ENCODE peak calls at places on chromosomes 3 and 15, in seven cellular contexts. One of them, this sample, is unnamed.
A peak's percentile ranks its signal among the peaks of the same experiment; 100 is the strongest.

GRCh38 chr3:41267975-41268640 is 68.8 kb downstream of the CTNNB1 start:
- DNase-seq in adrenal gland: no peak
- DNase-seq in small intestine: no peak
- DNase-seq in mesendoderm: peak; percentile 33
- DNase-seq in thoracic aorta: no peak
- DNase-seq in aorta: no peak
- DNase-seq in endothelial cell of umbilical vein: peak; percentile 61
- DNase-seq in this sample: no peak

GRCh38 chr3:86958534-86958933 is 32.4 kb downstream of the VGLL3 start:
- DNase-seq in aorta: no peak
- DNase-seq in small intestine: no peak
- DNase-seq in mesendoderm: peak; percentile 84
- DNase-seq in endothelial cell of umbilical vein: no peak
- DNase-seq in thoracic aorta: no peak
- DNase-seq in adrenal gland: no peak
- DNase-seq in this sample: no peak

GRCh38 chr3:188051801-188052228 is 102.1 kb upstream of the LPP start:
- DNase-seq in thoracic aorta: peak; percentile 38
- DNase-seq in endothelial cell of umbilical vein: no peak
- DNase-seq in mesendoderm: no peak
- DNase-seq in aorta: peak; percentile 86
- DNase-seq in small intestine: no peak
- DNase-seq in adrenal gland: peak; percentile 91
- DNase-seq in this sample: no peak

GRCh38 chr3:111801697-111802655 is 57.1 kb upstream of the PHLDB2 start:
- DNase-seq in thoracic aorta: no peak
- DNase-seq in adrenal gland: peak; percentile 56
- DNase-seq in endothelial cell of umbilical vein: peak; percentile 58
- DNase-seq in aorta: no peak
- DNase-seq in mesendoderm: no peak
- DNase-seq in small intestine: peak; percentile 13
- DNase-seq in this sample: no peak

GRCh38 chr3:131260525-131260924 is 121.0 kb upstream of the NUDT16 start:
- DNase-seq in small intestine: no peak
- DNase-seq in endothelial cell of umbilical vein: no peak
- DNase-seq in thoracic aorta: no peak
- DNase-seq in aorta: no peak
- DNase-seq in mesendoderm: no peak
- DNase-seq in adrenal gland: no peak
- DNase-seq in this sample: no peak

GRCh38 chr15:64630403-64631107 is 144.8 kb downstream of the RBPMS2 start:
- DNase-seq in mesendoderm: peak; percentile 60
- DNase-seq in endothelial cell of umbilical vein: no peak
- DNase-seq in thoracic aorta: no peak
- DNase-seq in small intestine: no peak
- DNase-seq in aorta: no peak
- DNase-seq in adrenal gland: no peak
- DNase-seq in this sample: no peak

GRCh38 chr3:183489455-183490210 is 61.2 kb upstream of the MCF2L2 start:
- DNase-seq in mesendoderm: no peak
- DNase-seq in small intestine: no peak
- DNase-seq in aorta: no peak
- DNase-seq in thoracic aorta: no peak
- DNase-seq in adrenal gland: no peak
- DNase-seq in endothelial cell of umbilical vein: no peak
- DNase-seq in this sample: no peak

GRCh38 chr3:157176108-157176507 is 16.2 kb upstream of the CCNL1 start:
- DNase-seq in thoracic aorta: no peak
- DNase-seq in endothelial cell of umbilical vein: peak; percentile 43
- DNase-seq in small intestine: no peak
- DNase-seq in aorta: no peak
- DNase-seq in mesendoderm: no peak
- DNase-seq in adrenal gland: no peak
- DNase-seq in this sample: no peak

GRCh38 chr3:132987396-132987795 is 50.8 kb upstream of the TMEM108 start:
- DNase-seq in adrenal gland: no peak
- DNase-seq in mesendoderm: no peak
- DNase-seq in small intestine: no peak
- DNase-seq in endothelial cell of umbilical vein: no peak
- DNase-seq in aorta: no peak
- DNase-seq in thoracic aorta: no peak
- DNase-seq in this sample: no peak

GRCh38 chr3:141853146-141853690 is 23.2 kb upstream of the ATP1B3 start:
- DNase-seq in mesendoderm: no peak
- DNase-seq in thoracic aorta: no peak
- DNase-seq in aorta: no peak
- DNase-seq in adrenal gland: no peak
- DNase-seq in small intestine: peak; percentile 32
- DNase-seq in endothelial cell of umbilical vein: peak; percentile 34
- DNase-seq in this sample: no peak

GRCh38 chr15:84826369-84826823 is 9.2 kb downstream of the ALPK3 start:
- DNase-seq in mesendoderm: peak; percentile 79
- DNase-seq in thoracic aorta: no peak
- DNase-seq in endothelial cell of umbilical vein: no peak
- DNase-seq in aorta: no peak
- DNase-seq in small intestine: peak; percentile 69
- DNase-seq in adrenal gland: no peak
- DNase-seq in this sample: no peak

GRCh38 chr3:13073042-13073906 is at the start of gene IQSEC1:
- DNase-seq in small intestine: peak; percentile 8
- DNase-seq in aorta: peak; percentile 92
- DNase-seq in mesendoderm: peak; percentile 78
- DNase-seq in thoracic aorta: no peak
- DNase-seq in endothelial cell of umbilical vein: no peak
- DNase-seq in adrenal gland: peak; percentile 82
- DNase-seq in this sample: peak; percentile 65

GRCh38 chr3:36714343-36714742 is 50.0 kb downstream of the DCLK3 start:
- DNase-seq in adrenal gland: no peak
- DNase-seq in aorta: no peak
- DNase-seq in mesendoderm: no peak
- DNase-seq in endothelial cell of umbilical vein: no peak
- DNase-seq in thoracic aorta: no peak
- DNase-seq in small intestine: no peak
- DNase-seq in this sample: no peak

GRCh38 chr3:142077155-142077858 is 72.0 kb downstream of the TFDP2 start:
- DNase-seq in endothelial cell of umbilical vein: no peak
- DNase-seq in mesendoderm: no peak
- DNase-seq in small intestine: peak; percentile 79
- DNase-seq in thoracic aorta: no peak
- DNase-seq in adrenal gland: no peak
- DNase-seq in aorta: no peak
- DNase-seq in this sample: no peak

GRCh38 chr3:15339786-15340215 is 7.4 kb upstream of the SH3BP5 start:
- DNase-seq in endothelial cell of umbilical vein: peak; percentile 66
- DNase-seq in aorta: no peak
- DNase-seq in small intestine: no peak
- DNase-seq in adrenal gland: no peak
- DNase-seq in mesendoderm: no peak
- DNase-seq in thoracic aorta: no peak
- DNase-seq in this sample: no peak

GRCh38 chr3:188507244-188507720 is 353.3 kb downstream of the LPP start:
- DNase-seq in endothelial cell of umbilical vein: peak; percentile 83
- DNase-seq in small intestine: no peak
- DNase-seq in thoracic aorta: no peak
- DNase-seq in adrenal gland: no peak
- DNase-seq in mesendoderm: peak; percentile 23
- DNase-seq in aorta: no peak
- DNase-seq in this sample: peak; percentile 44

GRCh38 chr3:13420817-13421755 is 964 bp upstream of the NUP210 start:
- DNase-seq in mesendoderm: no peak
- DNase-seq in small intestine: peak; percentile 27
- DNase-seq in adrenal gland: no peak
- DNase-seq in thoracic aorta: no peak
- DNase-seq in aorta: no peak
- DNase-seq in endothelial cell of umbilical vein: no peak
- DNase-seq in this sample: peak; percentile 74

GRCh38 chr3:176521531-176522175 is 675.6 kb downstream of the TBL1XR1 start:
- DNase-seq in mesendoderm: peak; percentile 66
- DNase-seq in aorta: no peak
- DNase-seq in adrenal gland: no peak
- DNase-seq in endothelial cell of umbilical vein: peak; percentile 4
- DNase-seq in small intestine: no peak
- DNase-seq in thoracic aorta: no peak
- DNase-seq in this sample: no peak

GRCh38 chr15:77497108-77497737 is 76.5 kb downstream of the HMG20A start:
- DNase-seq in small intestine: no peak
- DNase-seq in mesendoderm: peak; percentile 80
- DNase-seq in endothelial cell of umbilical vein: no peak
- DNase-seq in thoracic aorta: no peak
- DNase-seq in aorta: peak; percentile 85
- DNase-seq in adrenal gland: peak; percentile 70
- DNase-seq in this sample: no peak

GRCh38 chr3:183318846-183319770 is 66.1 kb downstream of the B3GNT5 start:
- DNase-seq in small intestine: peak; percentile 26
- DNase-seq in aorta: no peak
- DNase-seq in endothelial cell of umbilical vein: no peak
- DNase-seq in mesendoderm: no peak
- DNase-seq in adrenal gland: no peak
- DNase-seq in thoracic aorta: no peak
- DNase-seq in this sample: no peak

GRCh38 chr3:50242778-50243551 is 7.0 kb downstream of the GNAI2 start:
- DNase-seq in adrenal gland: peak; percentile 81
- DNase-seq in aorta: peak; percentile 85
- DNase-seq in endothelial cell of umbilical vein: peak; percentile 93
- DNase-seq in mesendoderm: no peak
- DNase-seq in small intestine: no peak
- DNase-seq in thoracic aorta: no peak
- DNase-seq in this sample: peak; percentile 90

GRCh38 chr3:8524656-8525399 is 23.2 kb downstream of the LMCD1 start:
- DNase-seq in small intestine: no peak
- DNase-seq in endothelial cell of umbilical vein: no peak
- DNase-seq in aorta: no peak
- DNase-seq in thoracic aorta: no peak
- DNase-seq in adrenal gland: no peak
- DNase-seq in mesendoderm: no peak
- DNase-seq in this sample: no peak

GRCh38 chr3:8523041-8523440 is 21.4 kb downstream of the LMCD1 start:
- DNase-seq in mesendoderm: no peak
- DNase-seq in adrenal gland: no peak
- DNase-seq in endothelial cell of umbilical vein: no peak
- DNase-seq in thoracic aorta: no peak
- DNase-seq in small intestine: no peak
- DNase-seq in aorta: no peak
- DNase-seq in this sample: no peak

GRCh38 chr3:8529197-8529637 is 27.6 kb downstream of the LMCD1 start:
- DNase-seq in adrenal gland: no peak
- DNase-seq in aorta: no peak
- DNase-seq in small intestine: peak; percentile 57
- DNase-seq in thoracic aorta: no peak
- DNase-seq in mesendoderm: peak; percentile 15
- DNase-seq in endothelial cell of umbilical vein: peak; percentile 61
- DNase-seq in this sample: no peak

GRCh38 chr3:8524249-8524648 is 22.6 kb downstream of the LMCD1 start:
- DNase-seq in endothelial cell of umbilical vein: peak; percentile 41
- DNase-seq in small intestine: no peak
- DNase-seq in thoracic aorta: no peak
- DNase-seq in aorta: no peak
- DNase-seq in mesendoderm: no peak
- DNase-seq in adrenal gland: no peak
- DNase-seq in this sample: no peak

GRCh38 chr3:8525893-8526292 is 24.3 kb downstream of the LMCD1 start:
- DNase-seq in thoracic aorta: no peak
- DNase-seq in mesendoderm: no peak
- DNase-seq in adrenal gland: no peak
- DNase-seq in endothelial cell of umbilical vein: no peak
- DNase-seq in small intestine: no peak
- DNase-seq in aorta: no peak
- DNase-seq in this sample: no peak
- H3K4me1 ChIP-seq in thoracic aorta: peaks cover 80% of the 10 kb centered on the region
- H3K4me1 ChIP-seq in mesendoderm: no peaks in the 10 kb centered on the region
- H3K4me1 ChIP-seq in adrenal gland: peaks cover 17% of the 10 kb centered on the region
- H3K4me1 ChIP-seq in endothelial cell of umbilical vein: peaks cover 23% of the 10 kb centered on the region
- H3K4me1 ChIP-seq in small intestine: peaks cover 10% of the 10 kb centered on the region
- H3K4me1 ChIP-seq in aorta: peaks cover 14% of the 10 kb centered on the region
- H3K4me1 ChIP-seq in this sample: peaks cover 77% of the 10 kb centered on the region

DNA sequence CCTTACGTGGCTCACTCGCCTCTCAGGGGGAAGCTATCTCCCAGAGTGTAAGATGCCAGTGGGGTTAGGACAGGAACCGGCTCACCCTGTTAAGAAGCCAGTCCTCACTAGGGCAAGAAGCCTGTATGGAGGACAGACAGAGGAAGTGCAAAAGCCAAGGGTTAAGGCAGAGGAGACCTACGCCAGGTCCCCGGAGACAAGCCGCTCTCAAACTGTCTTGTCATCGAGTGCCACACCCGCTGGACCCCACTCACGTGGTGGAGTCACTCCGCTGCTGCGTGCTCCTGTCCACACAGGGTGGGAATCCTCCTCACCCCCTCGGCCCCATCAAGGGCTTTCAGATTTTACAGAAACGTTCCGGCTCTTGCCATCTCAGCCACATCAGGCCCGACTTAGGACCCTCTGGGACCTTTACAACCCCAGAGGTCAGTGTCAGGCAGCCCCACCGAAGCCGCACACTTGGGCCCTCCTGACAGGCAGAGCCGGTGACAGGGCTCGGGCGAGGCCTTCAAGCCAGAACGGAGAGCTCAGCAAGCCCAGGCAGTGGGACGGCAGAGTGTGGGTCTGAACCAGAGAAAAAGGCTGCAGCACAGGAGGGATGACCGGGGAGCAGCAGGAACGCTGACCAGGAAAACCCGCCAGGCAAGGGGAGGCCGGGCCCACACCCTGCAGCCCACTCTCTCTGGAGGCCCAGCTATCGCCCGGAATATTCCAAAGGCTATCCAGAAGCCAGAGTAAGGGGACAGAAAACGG is 61.7 kb downstream of the XXYLT1 start:
- DNase-seq in aorta: no peak
- DNase-seq in endothelial cell of umbilical vein: no peak
- DNase-seq in mesendoderm: no peak
- DNase-seq in small intestine: no peak
- DNase-seq in adrenal gland: peak; percentile 54
- DNase-seq in thoracic aorta: no peak
- DNase-seq in this sample: no peak
- H3K4me1 ChIP-seq in aorta: no peaks in the 10 kb centered on the region
- H3K4me1 ChIP-seq in endothelial cell of umbilical vein: peaks cover 40% of the 10 kb centered on the region
- H3K4me1 ChIP-seq in mesendoderm: peaks cover 10% of the 10 kb centered on the region
- H3K4me1 ChIP-seq in small intestine: no peaks in the 10 kb centered on the region
- H3K4me1 ChIP-seq in adrenal gland: peaks cover 44% of the 10 kb centered on the region
- H3K4me1 ChIP-seq in thoracic aorta: peaks cover 17% of the 10 kb centered on the region
- H3K4me1 ChIP-seq in this sample: peaks cover 51% of the 10 kb centered on the region

GRCh38 chr15:74787251-74788041 is 5.6 kb downstream of the CSK start:
- DNase-seq in endothelial cell of umbilical vein: no peak
- DNase-seq in thoracic aorta: no peak
- DNase-seq in aorta: no peak
- DNase-seq in small intestine: peak; percentile 88
- DNase-seq in mesendoderm: peak; percentile 93
- DNase-seq in adrenal gland: peak; percentile 83
- DNase-seq in this sample: peak; percentile 89
- H3K4me1 ChIP-seq in endothelial cell of umbilical vein: peaks cover 18% of the 10 kb centered on the region
- H3K4me1 ChIP-seq in thoracic aorta: peaks cover 74% of the 10 kb centered on the region
- H3K4me1 ChIP-seq in aorta: peaks cover 5% of the 10 kb centered on the region
- H3K4me1 ChIP-seq in small intestine: peaks cover 7% of the 10 kb centered on the region
- H3K4me1 ChIP-seq in mesendoderm: peaks cover 12% of the 10 kb centered on the region
- H3K4me1 ChIP-seq in adrenal gland: peaks cover 93% of the 10 kb centered on the region
- H3K4me1 ChIP-seq in this sample: peaks cover 97% of the 10 kb centered on the region

GRCh38 chr3:128485283-128486156 is 7.5 kb downstream of the GATA2 start:
- DNase-seq in aorta: peak; percentile 72
- DNase-seq in adrenal gland: no peak
- DNase-seq in mesendoderm: no peak
- DNase-seq in endothelial cell of umbilical vein: no peak
- DNase-seq in small intestine: no peak
- DNase-seq in thoracic aorta: no peak
- DNase-seq in this sample: peak; percentile 41
- H3K4me1 ChIP-seq in aorta: no peaks in the 10 kb centered on the region
- H3K4me1 ChIP-seq in adrenal gland: peaks cover 52% of the 10 kb centered on the region
- H3K4me1 ChIP-seq in mesendoderm: peaks cover 13% of the 10 kb centered on the region
- H3K4me1 ChIP-seq in endothelial cell of umbilical vein: peaks cover 53% of the 10 kb centered on the region
- H3K4me1 ChIP-seq in small intestine: no peaks in the 10 kb centered on the region
- H3K4me1 ChIP-seq in thoracic aorta: peaks cover 39% of the 10 kb centered on the region
- H3K4me1 ChIP-seq in this sample: peaks cover 64% of the 10 kb centered on the region